ENCODE peak calls at places on chromosomes 13 and 19, in four cellular contexts. W is AG20443; K is activated CD4-positive, alpha-beta T cell treated with anti-CD3 and anti-CD28 coated beads, Interleukin-2, amount 50 U/mL, for 24 hours; U is central memory CD8-positive, alpha-beta T cell. L is an unnamed sample.

GRCh38 chr13:42883771-42884170 is 102.4 kb downstream of the FAM216B start:
- DNase-seq in W (peak), U (no peak), K (no peak), L (peak)

GRCh38 chr13:110617326-110618072 is 2.2 kb downstream of the NAXD start:
- DNase-seq in W (peak), U (no peak), K (no peak), L (peak)

GRCh38 chr19:18418725-18419194 is 438 bp upstream of the SSBP4 start:
- DNase-seq in U (peak), W (no peak), K (no peak), L (no peak)

GRCh38 chr13:30132623-30133553 is 174.5 kb downstream of the KATNAL1 start:
- DNase-seq in K (peak), W (peak), U (peak), L (peak)

GRCh38 chr13:25977216-25977615 is 74.6 kb downstream of the SHISA2 start:
- DNase-seq in W (no peak), K (no peak), U (no peak), L (no peak)

GRCh38 chr19:39498262-39499081 is at the start of gene DLL3:
- DNase-seq in U (no peak), W (no peak), K (no peak), L (no peak)

GRCh38 chr13:110531671-110532083 is 29.8 kb downstream of the RAB20 start:
- DNase-seq in W (no peak), U (no peak), K (no peak), L (no peak)

GRCh38 chr13:110306960-110307696 is at the start of the genes COL4A1 and COL4A2:
- DNase-seq in U (no peak), W (peak), K (no peak), L (no peak)

GRCh38 chr13:36108342-36108741 is 22.8 kb downstream of the DCLK1 start:
- DNase-seq in U (no peak), K (no peak), W (no peak), L (no peak)

GRCh38 chr13:79541426-79542049 is 60.6 kb downstream of the NDFIP2 start:
- DNase-seq in K (no peak), W (peak), U (no peak), L (peak)

GRCh38 chr19:44202470-44202869 is 9.9 kb upstream of the ZNF227 start:
- DNase-seq in W (no peak), K (no peak), U (no peak), L (no peak)

GRCh38 chr19:4077800-4078683 is 11.3 kb upstream of the ZBTB7A start:
- DNase-seq in U (no peak), K (no peak), W (peak), L (peak)

GRCh38 chr13:33615436-33615835 is 202.5 kb upstream of the RFC3 start:
- DNase-seq in W (no peak), K (no peak), U (no peak), L (no peak)

GRCh38 chr13:41365636-41366035 is 54.6 kb downstream of the NAA16 start:
- DNase-seq in W (no peak), K (no peak), U (no peak), L (peak)

GRCh38 chr13:106182404-106182803 is 353.1 kb downstream of the EFNB2 start:
- DNase-seq in K (no peak), W (peak), U (no peak), L (peak)

GRCh38 chr19:45862564-45863334 is at the start of gene SYMPK:
- DNase-seq in K (peak), W (peak), U (peak), L (peak)

GRCh38 chr19:16442386-16443276 is 29.1 kb downstream of the EPS15L1 start:
- DNase-seq in W (no peak), K (no peak), U (no peak), L (no peak)